ENCODE peak calls at places on chromosomes 4 and X, in four cellular contexts. J is right atrium auricular region, E is cardiac fibroblast, B is lower lobe of right lung. A is an unnamed sample.

GRCh38 chrX:138777230-138777629 is 65.7 kb upstream of the FGF13 start:
- DNase-seq in B (no peak), J (no peak), E (no peak), A (no peak)

GRCh38 chr4:52051213-52051614 is at the start of gene SPATA18:
- DNase-seq in J (no peak), B (peak), E (peak), A (peak)

GRCh38 chr4:173243321-173243720 is 74.7 kb downstream of the GALNT7 start:
- DNase-seq in B (no peak), J (no peak), E (peak), A (peak)

GRCh38 chr4:87574996-87575395 is 33.3 kb upstream of the DSPP start:
- DNase-seq in J (no peak), B (no peak), E (peak), A (no peak)

GRCh38 chrX:95841863-95842262 is 842.8 kb upstream of the DIAPH2 start:
- DNase-seq in B (no peak), E (no peak), J (no peak), A (no peak)

GRCh38 chrX:69197690-69198089 is 32.4 kb upstream of the PJA1 start:
- DNase-seq in E (no peak), J (no peak), B (no peak), A (no peak)

GRCh38 chr4:38868055-38868965 is 704 bp downstream of the FAM114A1 start:
- DNase-seq in E (peak), B (peak), J (no peak), A (no peak)

GRCh38 chrX:132114607-132115006 is 13.2 kb downstream of the FRMD7 start:
- DNase-seq in J (no peak), E (no peak), B (no peak), A (no peak)

GRCh38 chr4:23945521-23946017 is 55.7 kb upstream of the PPARGC1A start:
- DNase-seq in J (no peak), E (peak), B (peak), A (peak)

GRCh38 chrX:40267334-40268118 is 169.8 kb upstream of the BCOR start:
- DNase-seq in B (no peak), J (no peak), E (no peak), A (no peak)
- TF ChIP-seq CTCF in B (no peak), J (no peak), E (no peak), A (no peak)

GRCh38 chrX:24055043-24055356 is 244 bp downstream of the EIF2S3 start:
- DNase-seq in E (no peak), J (no peak), B (no peak), A (no peak)

DNA sequence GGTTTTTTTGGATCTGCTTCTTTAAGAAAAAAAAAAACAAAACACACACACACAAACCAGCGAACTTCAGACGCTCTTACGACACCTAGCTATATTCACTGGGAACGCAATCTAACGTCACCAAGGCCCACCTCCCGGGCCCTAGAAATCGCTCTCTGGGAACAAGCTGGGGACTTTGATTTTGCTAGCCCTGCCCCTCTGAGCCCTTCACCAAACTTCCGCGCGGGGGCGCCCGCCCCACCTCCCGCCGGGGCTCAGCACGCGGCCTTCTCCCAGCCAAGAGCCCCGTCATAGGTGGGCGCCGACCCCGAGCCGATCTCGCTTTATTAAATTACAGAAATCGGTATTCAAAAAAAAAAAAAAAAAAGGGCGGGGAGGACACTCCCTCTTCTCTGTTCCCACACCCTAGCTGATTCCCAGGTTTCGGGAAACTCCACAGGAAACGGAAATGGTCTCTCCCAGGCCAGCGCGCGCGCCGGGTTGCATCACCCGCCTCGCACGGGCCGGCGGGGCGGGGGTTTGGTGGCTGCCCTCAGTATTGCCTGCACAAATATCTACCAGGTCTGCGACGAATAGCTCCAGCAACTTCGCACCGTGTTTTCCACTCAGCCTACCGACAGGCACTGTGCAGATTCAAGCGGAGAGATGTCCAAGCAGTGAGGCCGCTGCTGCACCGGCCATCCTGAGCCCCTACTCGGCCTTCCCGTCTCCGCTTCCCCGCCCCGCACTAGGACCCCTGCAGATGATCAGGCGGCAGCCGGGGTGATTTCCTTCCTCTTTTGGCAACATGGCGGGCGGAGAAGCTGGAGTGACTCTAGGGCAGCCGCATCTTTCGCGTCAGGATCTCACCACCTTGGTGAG is at the start of gene EIF2S3:
- DNase-seq in B (peak), E (peak), J (peak), A (peak)
- H3K4me3 ChIP-seq in B (peak), E (peak), J (peak), A (peak)

GRCh38 chrX:102858826-102859627 is 78.0 kb upstream of the RAB40AL start:
- DNase-seq in J (no peak), B (no peak), E (no peak), A (no peak)
- TF ChIP-seq CTCF in J (no peak), B (no peak), E (no peak), A (no peak)

GRCh38 chrX:153844509-153845082 is 14.3 kb upstream of the PDZD4 start:
- DNase-seq in B (no peak), J (no peak), E (no peak), A (no peak)

GRCh38 chrX:153845195-153845594 is 14.9 kb upstream of the PDZD4 start:
- DNase-seq in B (no peak), E (no peak), J (no peak), A (no peak)

GRCh38 chrX:153848325-153848724 is 18.0 kb upstream of the PDZD4 start:
- DNase-seq in E (no peak), B (no peak), J (no peak), A (no peak)

DNA sequence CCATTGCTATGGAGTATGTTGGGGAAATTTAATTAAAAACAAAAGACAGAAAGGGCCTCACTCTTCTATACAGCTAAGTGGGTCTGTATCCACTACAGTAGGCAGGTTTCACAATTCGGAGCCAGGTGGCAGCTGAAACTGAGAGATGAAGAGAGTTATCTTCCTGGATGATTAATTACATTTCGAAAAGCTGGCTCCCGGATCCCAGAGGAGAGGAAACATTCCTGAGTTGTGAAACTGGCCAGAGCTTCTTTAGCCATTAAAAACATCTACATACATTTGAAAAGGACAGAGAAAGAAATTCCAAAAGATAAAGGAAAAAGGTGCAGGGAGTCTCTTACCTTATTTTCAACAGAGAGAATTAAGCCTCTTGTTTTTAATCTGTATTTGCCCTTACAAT is 15.5 kb upstream of the PDZD4 start:
- DNase-seq in J (no peak), E (peak), B (no peak), A (no peak)
- H3K4me3 ChIP-seq in J (no peak), E (no peak), B (no peak), A (no peak)

GRCh38 chrX:13598877-13599276 is 29.5 kb downstream of the EGFL6 start:
- DNase-seq in J (no peak), B (no peak), E (no peak), A (no peak)
- TF ChIP-seq CTCF in J (no peak), B (no peak), E (peak), A (peak)